ENCODE peak calls at places on chromosomes 3 and 15, in four cellular contexts. One of them, this sample, is unnamed.

GRCh38 chr3:5009506-5010100 is 30.4 kb downstream of the BHLHE40 start:
- DNase-seq in dorsolateral prefrontal cortex: no peak
- DNase-seq in stomach: no peak
- DNase-seq in brain microvascular endothelial cell: no peak
- DNase-seq in this sample: no peak

GRCh38 chr15:58438956-58439355 is 7.2 kb downstream of the LIPC start:
- DNase-seq in dorsolateral prefrontal cortex: no peak
- DNase-seq in stomach: no peak
- DNase-seq in brain microvascular endothelial cell: peak; percentile 36
- DNase-seq in this sample: peak; percentile 27

GRCh38 chr3:66353530-66353929 is 132.7 kb downstream of the SLC25A26 start:
- DNase-seq in dorsolateral prefrontal cortex: no peak
- DNase-seq in stomach: no peak
- DNase-seq in brain microvascular endothelial cell: peak; percentile 90
- DNase-seq in this sample: no peak

GRCh38 chr15:71447328-71448250 is 332.3 kb downstream of the THSD4 start:
- DNase-seq in dorsolateral prefrontal cortex: no peak
- DNase-seq in stomach: peak; percentile 34
- DNase-seq in brain microvascular endothelial cell: peak; percentile 40
- DNase-seq in this sample: peak; percentile 98

GRCh38 chr3:154571827-154572226 is 141.8 kb upstream of the GPR149 start:
- DNase-seq in dorsolateral prefrontal cortex: no peak
- DNase-seq in stomach: no peak
- DNase-seq in brain microvascular endothelial cell: no peak
- DNase-seq in this sample: no peak

GRCh38 chr3:127535901-127536817 is 54.4 kb downstream of the TPRA1 start:
- DNase-seq in dorsolateral prefrontal cortex: no peak
- DNase-seq in stomach: peak; percentile 58
- DNase-seq in brain microvascular endothelial cell: no peak
- DNase-seq in this sample: no peak

GRCh38 chr15:66960519-66960918 is 104.9 kb upstream of the SMAD3 start:
- DNase-seq in dorsolateral prefrontal cortex: no peak
- DNase-seq in stomach: no peak
- DNase-seq in brain microvascular endothelial cell: no peak
- DNase-seq in this sample: no peak

GRCh38 chr15:58467121-58467721 is 35.4 kb downstream of the LIPC start:
- DNase-seq in dorsolateral prefrontal cortex: no peak
- DNase-seq in stomach: no peak
- DNase-seq in brain microvascular endothelial cell: no peak
- DNase-seq in this sample: no peak

GRCh38 chr3:71546781-71547180 is 36.7 kb downstream of the FOXP1 start:
- DNase-seq in dorsolateral prefrontal cortex: no peak
- DNase-seq in stomach: no peak
- DNase-seq in brain microvascular endothelial cell: no peak
- DNase-seq in this sample: no peak

GRCh38 chr3:86973440-86973839 is 17.5 kb downstream of the VGLL3 start:
- DNase-seq in dorsolateral prefrontal cortex: no peak
- DNase-seq in stomach: no peak
- DNase-seq in brain microvascular endothelial cell: peak; percentile 96
- DNase-seq in this sample: peak; percentile 95

GRCh38 chr3:145266368-145266767 is 894.6 kb downstream of the PLOD2 start:
- DNase-seq in dorsolateral prefrontal cortex: no peak
- DNase-seq in stomach: no peak
- DNase-seq in brain microvascular endothelial cell: no peak
- DNase-seq in this sample: no peak

GRCh38 chr3:11953350-11953749 is 50.8 kb upstream of the SYN2 start:
- DNase-seq in dorsolateral prefrontal cortex: no peak
- DNase-seq in stomach: no peak
- DNase-seq in brain microvascular endothelial cell: no peak
- DNase-seq in this sample: no peak

GRCh38 chr3:186653984-186654383 is 11.8 kb upstream of the HRG start:
- DNase-seq in dorsolateral prefrontal cortex: no peak
- DNase-seq in stomach: no peak
- DNase-seq in brain microvascular endothelial cell: no peak
- DNase-seq in this sample: no peak

GRCh38 chr15:33226559-33227181 is 32.2 kb upstream of the FMN1 start:
- DNase-seq in dorsolateral prefrontal cortex: no peak
- DNase-seq in stomach: peak; percentile 66
- DNase-seq in brain microvascular endothelial cell: peak; percentile 21
- DNase-seq in this sample: peak; percentile 68

GRCh38 chr3:58178528-58179234 is 32.1 kb downstream of the DNASE1L3 start:
- DNase-seq in dorsolateral prefrontal cortex: no peak
- DNase-seq in stomach: no peak
- DNase-seq in brain microvascular endothelial cell: no peak
- DNase-seq in this sample: no peak

GRCh38 chr3:11305509-11305908 is 33.3 kb downstream of the ATG7 start:
- DNase-seq in dorsolateral prefrontal cortex: no peak
- DNase-seq in stomach: no peak
- DNase-seq in brain microvascular endothelial cell: no peak
- DNase-seq in this sample: no peak

GRCh38 chr15:51806123-51806522 is 23.3 kb upstream of the TMOD3 start:
- DNase-seq in dorsolateral prefrontal cortex: no peak
- DNase-seq in stomach: no peak
- DNase-seq in brain microvascular endothelial cell: no peak
- DNase-seq in this sample: no peak

GRCh38 chr3:158273646-158274045 is 163.8 kb downstream of the RSRC1 start:
- DNase-seq in dorsolateral prefrontal cortex: no peak
- DNase-seq in stomach: no peak
- DNase-seq in brain microvascular endothelial cell: no peak
- DNase-seq in this sample: no peak

GRCh38 chr15:60476713-60477112 is 2.2 kb downstream of the ICE2 start:
- DNase-seq in dorsolateral prefrontal cortex: no peak
- DNase-seq in stomach: no peak
- DNase-seq in brain microvascular endothelial cell: no peak
- DNase-seq in this sample: no peak

GRCh38 chr3:190027116-190027515 is 93.6 kb downstream of the P3H2 start:
- DNase-seq in dorsolateral prefrontal cortex: no peak
- DNase-seq in stomach: no peak
- DNase-seq in brain microvascular endothelial cell: no peak
- DNase-seq in this sample: no peak

GRCh38 chr15:44713006-44713966 is 2.0 kb downstream of the B2M start:
- DNase-seq in dorsolateral prefrontal cortex: no peak
- DNase-seq in stomach: no peak
- DNase-seq in brain microvascular endothelial cell: no peak
- DNase-seq in this sample: no peak

GRCh38 chr3:190863119-190863465 is 598 bp upstream of the GMNC start:
- DNase-seq in dorsolateral prefrontal cortex: no peak
- DNase-seq in stomach: no peak
- DNase-seq in brain microvascular endothelial cell: no peak
- DNase-seq in this sample: no peak

GRCh38 chr3:133883657-133884546 is 11.8 kb downstream of the RAB6B start:
- DNase-seq in dorsolateral prefrontal cortex: no peak
- DNase-seq in stomach: peak; percentile 13
- DNase-seq in brain microvascular endothelial cell: no peak
- DNase-seq in this sample: no peak

GRCh38 chr3:168839692-168840091 is 744.0 kb upstream of the GOLIM4 start:
- DNase-seq in dorsolateral prefrontal cortex: no peak
- DNase-seq in stomach: no peak
- DNase-seq in brain microvascular endothelial cell: no peak
- DNase-seq in this sample: no peak

GRCh38 chr15:25789616-25790002 is 73.5 kb downstream of the ATP10A start:
- DNase-seq in dorsolateral prefrontal cortex: no peak
- DNase-seq in stomach: no peak
- DNase-seq in brain microvascular endothelial cell: no peak
- DNase-seq in this sample: no peak
- TF ChIP-seq CTCF in dorsolateral prefrontal cortex: no peak
- TF ChIP-seq CTCF in stomach: no peak
- TF ChIP-seq CTCF in brain microvascular endothelial cell: no peak
- TF ChIP-seq CTCF in this sample: no peak

GRCh38 chr3:99544819-99545281 is 93.5 kb upstream of the COL8A1 start:
- DNase-seq in dorsolateral prefrontal cortex: no peak
- DNase-seq in stomach: peak; percentile 88
- DNase-seq in brain microvascular endothelial cell: peak; percentile 60
- DNase-seq in this sample: peak; percentile 83

GRCh38 chr3:99542771-99543518 is 95.4 kb upstream of the COL8A1 start:
- DNase-seq in dorsolateral prefrontal cortex: no peak
- DNase-seq in stomach: no peak
- DNase-seq in brain microvascular endothelial cell: no peak
- DNase-seq in this sample: peak; percentile 91

GRCh38 chr3:99543796-99544195 is 94.6 kb upstream of the COL8A1 start:
- DNase-seq in dorsolateral prefrontal cortex: no peak
- DNase-seq in stomach: no peak
- DNase-seq in brain microvascular endothelial cell: no peak
- DNase-seq in this sample: no peak

GRCh38 chr3:99548674-99549073 is 89.7 kb upstream of the COL8A1 start:
- DNase-seq in dorsolateral prefrontal cortex: no peak
- DNase-seq in stomach: no peak
- DNase-seq in brain microvascular endothelial cell: no peak
- DNase-seq in this sample: no peak

DNA sequence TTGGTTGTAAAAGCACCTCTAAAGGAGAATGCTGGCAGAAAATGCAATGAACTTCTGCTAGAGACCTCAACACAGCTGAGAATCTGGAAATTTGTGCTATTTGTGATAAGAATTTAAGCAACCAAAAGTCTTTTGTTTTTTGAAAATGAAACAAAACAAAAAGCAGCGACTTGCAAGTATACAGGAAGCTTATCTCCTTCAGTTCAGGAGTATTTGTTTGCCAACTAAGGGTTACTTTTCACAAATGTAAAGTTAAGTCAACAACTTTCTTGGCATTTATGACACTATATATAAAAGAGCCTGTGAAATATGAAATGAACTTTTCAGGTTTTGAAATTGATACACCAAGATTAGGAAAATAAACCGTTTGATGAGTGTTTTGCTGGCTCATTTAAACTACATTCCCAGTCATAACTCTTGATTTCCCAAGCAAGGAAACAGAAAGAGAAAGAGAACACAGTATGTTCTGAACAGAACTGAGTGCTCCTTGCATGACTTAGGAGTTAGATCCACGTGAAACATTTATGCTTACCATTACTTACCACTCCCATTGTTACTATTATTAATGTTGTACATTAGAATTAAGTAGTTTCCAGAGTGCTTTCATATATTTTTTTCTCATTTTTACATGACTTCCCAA is 92.3 kb upstream of the COL8A1 start:
- DNase-seq in dorsolateral prefrontal cortex: no peak
- DNase-seq in stomach: no peak
- DNase-seq in brain microvascular endothelial cell: no peak
- DNase-seq in this sample: no peak
- H3K27ac ChIP-seq in dorsolateral prefrontal cortex: no peak overlapping the region
- H3K27ac ChIP-seq in stomach: peak overlapping the region; percentile 84
- H3K27ac ChIP-seq in brain microvascular endothelial cell: peak overlapping the region; percentile 0
- H3K27ac ChIP-seq in this sample: no peak overlapping the region

DNA sequence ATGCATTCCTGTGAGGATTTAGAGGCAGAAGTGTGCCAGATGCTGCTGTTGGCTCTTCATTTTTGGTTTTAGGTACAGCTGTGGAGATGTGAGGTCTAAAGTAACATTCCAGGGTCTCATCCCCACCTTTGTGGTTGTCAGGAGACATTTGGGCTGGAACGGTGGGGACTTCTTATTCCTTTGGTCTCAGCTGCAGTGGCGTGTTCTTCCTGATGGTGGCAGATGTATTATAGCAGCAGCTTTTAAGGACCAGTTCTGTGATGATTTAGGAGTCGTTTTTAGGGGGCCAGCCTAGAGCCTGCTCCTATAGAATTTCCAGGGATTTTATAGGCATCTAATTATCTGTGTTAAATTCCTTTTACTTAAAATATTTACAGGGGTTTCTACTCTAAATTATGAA is 221.0 kb upstream of the EOMES start:
- DNase-seq in dorsolateral prefrontal cortex: no peak
- DNase-seq in stomach: no peak
- DNase-seq in brain microvascular endothelial cell: no peak
- DNase-seq in this sample: no peak
- TF ChIP-seq CTCF in dorsolateral prefrontal cortex: no peak
- TF ChIP-seq CTCF in stomach: no peak
- TF ChIP-seq CTCF in brain microvascular endothelial cell: peak; percentile 36
- TF ChIP-seq CTCF in this sample: peak; percentile 49

GRCh38 chr3:78919021-78919755 is 848.6 kb downstream of the ROBO1 start:
- DNase-seq in dorsolateral prefrontal cortex: no peak
- DNase-seq in stomach: no peak
- DNase-seq in brain microvascular endothelial cell: peak; percentile 91
- DNase-seq in this sample: peak; percentile 94
- H3K27ac ChIP-seq in dorsolateral prefrontal cortex: no peak overlapping the region
- H3K27ac ChIP-seq in stomach: no peak overlapping the region
- H3K27ac ChIP-seq in brain microvascular endothelial cell: peak overlapping the region; percentile 73
- H3K27ac ChIP-seq in this sample: peak overlapping the region; percentile 70

GRCh38 chr3:117252651-117253050 is 543.1 kb downstream of the TUSC7 start:
- DNase-seq in dorsolateral prefrontal cortex: no peak
- DNase-seq in stomach: no peak
- DNase-seq in brain microvascular endothelial cell: no peak
- DNase-seq in this sample: no peak

GRCh38 chr3:117246771-117247555 is 537.4 kb downstream of the TUSC7 start:
- DNase-seq in dorsolateral prefrontal cortex: no peak
- DNase-seq in stomach: no peak
- DNase-seq in brain microvascular endothelial cell: no peak
- DNase-seq in this sample: peak; percentile 29

GRCh38 chr3:117252208-117252607 is 542.6 kb downstream of the TUSC7 start:
- DNase-seq in dorsolateral prefrontal cortex: no peak
- DNase-seq in stomach: no peak
- DNase-seq in brain microvascular endothelial cell: no peak
- DNase-seq in this sample: peak; percentile 0

GRCh38 chr3:117243657-117244056 is 534.1 kb downstream of the TUSC7 start:
- DNase-seq in dorsolateral prefrontal cortex: no peak
- DNase-seq in stomach: no peak
- DNase-seq in brain microvascular endothelial cell: no peak
- DNase-seq in this sample: no peak

DNA sequence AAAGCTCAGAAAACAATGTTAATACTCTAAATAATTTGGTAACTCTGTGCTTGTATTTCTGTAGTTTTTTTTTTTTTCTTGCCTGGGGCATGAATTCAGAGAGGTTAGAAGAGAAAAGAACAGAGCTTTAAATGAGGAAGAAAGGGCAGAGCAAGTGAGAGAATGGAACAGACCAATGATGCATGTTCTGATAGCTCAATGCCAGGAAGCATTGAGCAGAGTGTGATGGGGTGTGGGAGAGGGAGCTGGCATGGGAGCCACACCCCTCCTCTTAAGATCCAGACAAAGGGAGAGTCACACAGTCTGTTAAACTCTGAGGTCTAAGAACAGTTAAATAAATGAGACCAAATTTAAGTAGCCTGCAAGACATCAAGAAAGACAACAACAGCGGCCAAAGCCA is 538.6 kb downstream of the TUSC7 start:
- DNase-seq in dorsolateral prefrontal cortex: no peak
- DNase-seq in stomach: no peak
- DNase-seq in brain microvascular endothelial cell: no peak
- DNase-seq in this sample: no peak
- TF ChIP-seq CTCF in dorsolateral prefrontal cortex: no peak
- TF ChIP-seq CTCF in stomach: no peak
- TF ChIP-seq CTCF in brain microvascular endothelial cell: no peak
- TF ChIP-seq CTCF in this sample: no peak

GRCh38 chr3:129226374-129226773 is 23.0 kb upstream of the COPG1 start:
- DNase-seq in dorsolateral prefrontal cortex: no peak
- DNase-seq in stomach: peak; percentile 65
- DNase-seq in brain microvascular endothelial cell: peak; percentile 92
- DNase-seq in this sample: peak; percentile 83

GRCh38 chr3:129230311-129231019 is 18.9 kb upstream of the COPG1 start:
- DNase-seq in dorsolateral prefrontal cortex: no peak
- DNase-seq in stomach: no peak
- DNase-seq in brain microvascular endothelial cell: peak; percentile 84
- DNase-seq in this sample: peak; percentile 92

GRCh38 chr3:129228891-129229585 is 20.4 kb upstream of the COPG1 start:
- DNase-seq in dorsolateral prefrontal cortex: no peak
- DNase-seq in stomach: no peak
- DNase-seq in brain microvascular endothelial cell: peak; percentile 70
- DNase-seq in this sample: peak; percentile 90

GRCh38 chr3:129224984-129225393 is 24.4 kb upstream of the COPG1 start:
- DNase-seq in dorsolateral prefrontal cortex: peak; percentile 26
- DNase-seq in stomach: peak; percentile 81
- DNase-seq in brain microvascular endothelial cell: peak; percentile 58
- DNase-seq in this sample: no peak
- H3K27ac ChIP-seq in dorsolateral prefrontal cortex: peak overlapping the region; percentile 45
- H3K27ac ChIP-seq in stomach: peak overlapping the region; percentile 88
- H3K27ac ChIP-seq in brain microvascular endothelial cell: peak overlapping the region; percentile 63
- H3K27ac ChIP-seq in this sample: no peak overlapping the region

This sample was measured in foreskin keratinocyte.